ENCODE peak calls at places on chromosomes 3 and 15, in five cellular contexts. One of them, this sample, is unnamed.

GRCh38 chr3:127455541-127456450 is 134.7 kb downstream of the TPRA1 start:
- DNase-seq in H1: peak; percentile 77
- DNase-seq in body of pancreas: peak; percentile 70
- DNase-seq in heart left ventricle: peak; percentile 57
- DNase-seq in spleen: peak; percentile 88
- DNase-seq in this sample: peak; percentile 92

GRCh38 chr3:195015021-195015420 is 255.9 kb downstream of the XXYLT1 start:
- DNase-seq in heart left ventricle: no peak
- DNase-seq in spleen: no peak
- DNase-seq in H1: no peak
- DNase-seq in body of pancreas: no peak
- DNase-seq in this sample: no peak

GRCh38 chr15:76964157-76964556 is 30.8 kb upstream of the PSTPIP1 start:
- DNase-seq in body of pancreas: no peak
- DNase-seq in spleen: no peak
- DNase-seq in H1: no peak
- DNase-seq in heart left ventricle: no peak
- DNase-seq in this sample: no peak

GRCh38 chr3:168040624-168041208 is 55.0 kb downstream of the GOLIM4 start:
- DNase-seq in heart left ventricle: no peak
- DNase-seq in H1: no peak
- DNase-seq in body of pancreas: peak; percentile 37
- DNase-seq in spleen: no peak
- DNase-seq in this sample: no peak

GRCh38 chr15:91061997-91062396 is 38.1 kb upstream of the SV2B start:
- DNase-seq in spleen: no peak
- DNase-seq in H1: no peak
- DNase-seq in body of pancreas: no peak
- DNase-seq in heart left ventricle: no peak
- DNase-seq in this sample: no peak

GRCh38 chr3:145490088-145491055 is 670.6 kb downstream of the PLOD2 start:
- DNase-seq in H1: no peak
- DNase-seq in heart left ventricle: peak; percentile 42
- DNase-seq in spleen: no peak
- DNase-seq in body of pancreas: no peak
- DNase-seq in this sample: no peak

GRCh38 chr3:105304487-105304886 is 62.2 kb upstream of the ALCAM start:
- DNase-seq in spleen: no peak
- DNase-seq in H1: no peak
- DNase-seq in body of pancreas: no peak
- DNase-seq in heart left ventricle: no peak
- DNase-seq in this sample: no peak

GRCh38 chr15:38205502-38206235 is 47.0 kb upstream of the SPRED1 start:
- DNase-seq in spleen: no peak
- DNase-seq in body of pancreas: no peak
- DNase-seq in heart left ventricle: no peak
- DNase-seq in H1: no peak
- DNase-seq in this sample: no peak

GRCh38 chr3:133934996-133935842 is 39.5 kb upstream of the RAB6B start:
- DNase-seq in H1: no peak
- DNase-seq in body of pancreas: no peak
- DNase-seq in spleen: peak; percentile 56
- DNase-seq in heart left ventricle: peak; percentile 4
- DNase-seq in this sample: no peak

GRCh38 chr15:56356616-56357015 is 8.6 kb upstream of the TEX9 start:
- DNase-seq in heart left ventricle: no peak
- DNase-seq in spleen: no peak
- DNase-seq in H1: no peak
- DNase-seq in body of pancreas: no peak
- DNase-seq in this sample: no peak

GRCh38 chr3:186268616-186269448 is 93.2 kb downstream of the DGKG start:
- DNase-seq in spleen: no peak
- DNase-seq in H1: no peak
- DNase-seq in heart left ventricle: no peak
- DNase-seq in body of pancreas: no peak
- DNase-seq in this sample: no peak

GRCh38 chr15:82663186-82663600 is 16.0 kb upstream of the CPEB1 start:
- DNase-seq in heart left ventricle: peak; percentile 33
- DNase-seq in body of pancreas: peak; percentile 52
- DNase-seq in spleen: no peak
- DNase-seq in H1: no peak
- DNase-seq in this sample: peak; percentile 54

GRCh38 chr3:10467204-10467603 is 38.2 kb downstream of the ATP2B2 start:
- DNase-seq in body of pancreas: no peak
- DNase-seq in heart left ventricle: no peak
- DNase-seq in H1: no peak
- DNase-seq in spleen: peak; percentile 46
- DNase-seq in this sample: no peak

GRCh38 chr3:38609386-38610111 is 39.9 kb downstream of the SCN5A start:
- DNase-seq in H1: no peak
- DNase-seq in heart left ventricle: no peak
- DNase-seq in body of pancreas: no peak
- DNase-seq in spleen: peak; percentile 58
- DNase-seq in this sample: no peak

GRCh38 chr15:70559223-70559823 is 204.0 kb downstream of the UACA start:
- DNase-seq in heart left ventricle: peak; percentile 49
- DNase-seq in H1: no peak
- DNase-seq in spleen: peak; percentile 87
- DNase-seq in body of pancreas: peak; percentile 60
- DNase-seq in this sample: no peak

GRCh38 chr3:74127261-74127660 is 487.2 kb downstream of the CNTN3 start:
- DNase-seq in body of pancreas: no peak
- DNase-seq in spleen: no peak
- DNase-seq in heart left ventricle: no peak
- DNase-seq in H1: no peak
- DNase-seq in this sample: no peak
- TF ChIP-seq POLR2A in body of pancreas: no peak
- TF ChIP-seq POLR2A in spleen: no peak
- TF ChIP-seq POLR2A in heart left ventricle: no peak
- TF ChIP-seq POLR2A in H1: no peak
- TF ChIP-seq POLR2A in this sample: no peak

GRCh38 chr3:409011-409410 is 212.4 kb downstream of the CHL1 start:
- DNase-seq in spleen: no peak
- DNase-seq in H1: no peak
- DNase-seq in heart left ventricle: no peak
- DNase-seq in body of pancreas: no peak
- DNase-seq in this sample: no peak
- TF ChIP-seq POLR2A in spleen: no peak
- TF ChIP-seq POLR2A in H1: no peak
- TF ChIP-seq POLR2A in heart left ventricle: no peak
- TF ChIP-seq POLR2A in body of pancreas: no peak
- TF ChIP-seq POLR2A in this sample: no peak

DNA sequence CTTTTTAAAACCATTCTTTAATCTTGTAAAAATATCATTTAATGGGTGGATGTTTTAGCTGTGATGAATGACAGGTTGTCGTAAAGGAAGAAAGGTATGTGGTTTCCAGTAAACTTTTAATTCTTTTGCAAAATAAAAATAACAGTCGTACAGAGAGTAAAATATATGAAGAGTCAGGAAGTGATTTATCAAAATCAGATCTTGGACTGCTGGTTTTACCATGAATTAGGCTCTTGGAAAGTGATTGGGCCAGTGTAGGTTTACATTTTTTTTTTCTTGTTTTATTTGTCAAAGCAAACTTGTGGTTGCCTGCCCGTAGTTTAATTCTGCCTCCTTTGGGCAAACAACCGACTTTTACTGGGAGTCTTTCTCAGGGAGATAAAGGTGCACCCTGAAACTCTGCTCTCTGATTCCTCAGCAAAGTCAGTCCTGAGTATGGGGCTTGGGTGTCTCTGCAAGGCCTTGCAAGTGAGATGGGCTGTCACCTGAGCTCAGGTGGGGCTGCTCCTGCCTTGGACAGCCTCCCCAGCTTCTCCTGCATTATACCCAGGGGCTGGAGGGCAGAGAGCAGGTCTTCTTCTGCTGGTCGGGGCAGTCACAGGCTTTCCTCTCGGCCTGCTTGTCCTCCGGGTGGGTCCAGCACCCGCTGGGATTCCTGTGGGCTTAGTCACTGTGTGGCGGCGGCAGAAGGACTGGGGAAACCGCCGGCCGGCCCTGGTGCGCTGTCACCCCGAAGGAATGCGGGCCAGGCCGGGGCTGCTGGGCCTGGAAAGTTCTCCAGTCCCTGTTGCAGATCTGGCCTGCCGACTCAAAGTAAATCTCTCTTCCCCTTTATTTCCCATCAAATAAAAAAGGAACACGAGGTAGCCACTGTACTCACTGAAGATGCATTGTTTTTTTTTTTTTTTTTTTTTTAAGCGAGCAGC is 79.0 kb downstream of the IGF1R start:
- DNase-seq in spleen: no peak
- DNase-seq in H1: peak; percentile 62
- DNase-seq in heart left ventricle: peak; percentile 87
- DNase-seq in body of pancreas: peak; percentile 83
- DNase-seq in this sample: no peak
- TF ChIP-seq POLR2A in spleen: no peak
- TF ChIP-seq POLR2A in H1: no peak
- TF ChIP-seq POLR2A in heart left ventricle: no peak
- TF ChIP-seq POLR2A in body of pancreas: no peak
- TF ChIP-seq POLR2A in this sample: no peak

GRCh38 chr3:126261037-126261436 is 80.7 kb upstream of the ALDH1L1 start:
- DNase-seq in spleen: no peak
- DNase-seq in H1: no peak
- DNase-seq in body of pancreas: peak; percentile 65
- DNase-seq in heart left ventricle: no peak
- DNase-seq in this sample: no peak
- TF ChIP-seq POLR2A in spleen: no peak
- TF ChIP-seq POLR2A in H1: no peak
- TF ChIP-seq POLR2A in body of pancreas: no peak
- TF ChIP-seq POLR2A in heart left ventricle: no peak
- TF ChIP-seq POLR2A in this sample: no peak

GRCh38 chr15:41894251-41894790 is 468 bp upstream of the SPTBN5 start:
- DNase-seq in heart left ventricle: no peak
- DNase-seq in body of pancreas: no peak
- DNase-seq in spleen: no peak
- DNase-seq in H1: no peak
- DNase-seq in this sample: no peak

GRCh38 chr15:41895957-41896356 is 2.1 kb upstream of the SPTBN5 start:
- DNase-seq in spleen: no peak
- DNase-seq in body of pancreas: no peak
- DNase-seq in heart left ventricle: no peak
- DNase-seq in H1: no peak
- DNase-seq in this sample: no peak

GRCh38 chr15:41893422-41894250 is at the start of gene SPTBN5:
- DNase-seq in H1: no peak
- DNase-seq in body of pancreas: no peak
- DNase-seq in heart left ventricle: no peak
- DNase-seq in spleen: no peak
- DNase-seq in this sample: no peak

GRCh38 chr15:41895491-41895890 is 1.6 kb upstream of the SPTBN5 start:
- DNase-seq in spleen: no peak
- DNase-seq in body of pancreas: no peak
- DNase-seq in heart left ventricle: no peak
- DNase-seq in H1: no peak
- DNase-seq in this sample: no peak

DNA sequence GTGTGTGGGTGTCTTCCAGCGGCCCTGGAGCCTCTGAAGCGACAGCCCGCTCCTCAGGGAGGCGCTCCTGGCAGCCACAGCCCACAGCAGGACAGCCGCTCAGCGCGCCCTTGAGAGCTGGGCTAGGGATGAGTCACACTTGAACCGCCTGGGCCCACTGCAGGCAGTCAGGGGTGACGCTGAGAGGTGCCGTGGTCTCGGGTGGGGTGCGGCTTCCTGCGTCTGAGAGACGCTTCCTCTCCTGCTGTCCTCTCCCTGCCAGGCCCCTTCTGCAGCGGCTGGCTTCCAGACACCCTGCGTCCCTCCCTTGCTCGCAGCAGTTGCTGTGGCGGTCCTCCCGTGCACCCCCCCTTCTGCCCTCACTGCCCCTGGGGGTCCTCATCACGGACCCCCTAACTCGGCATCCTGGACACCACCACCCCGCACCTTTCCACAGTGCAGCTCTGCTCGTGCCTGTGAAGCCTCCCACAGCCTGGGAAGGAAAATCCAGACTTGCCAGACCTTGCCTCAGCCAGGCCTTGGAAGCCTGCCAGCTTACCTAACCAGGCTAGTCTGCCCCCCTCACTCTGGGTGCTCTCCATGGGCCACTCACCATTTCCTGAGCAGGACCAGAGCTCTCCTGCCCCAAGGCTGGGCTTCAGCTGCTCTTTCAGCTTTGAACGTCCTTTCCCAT is 1.1 kb upstream of the SPTBN5 start:
- DNase-seq in body of pancreas: peak; percentile 81
- DNase-seq in spleen: peak; percentile 96
- DNase-seq in heart left ventricle: peak; percentile 84
- DNase-seq in H1: no peak
- DNase-seq in this sample: peak; percentile 95
- TF ChIP-seq POLR2A in body of pancreas: no peak
- TF ChIP-seq POLR2A in spleen: no peak
- TF ChIP-seq POLR2A in heart left ventricle: no peak
- TF ChIP-seq POLR2A in H1: no peak
- TF ChIP-seq POLR2A in this sample: no peak

DNA sequence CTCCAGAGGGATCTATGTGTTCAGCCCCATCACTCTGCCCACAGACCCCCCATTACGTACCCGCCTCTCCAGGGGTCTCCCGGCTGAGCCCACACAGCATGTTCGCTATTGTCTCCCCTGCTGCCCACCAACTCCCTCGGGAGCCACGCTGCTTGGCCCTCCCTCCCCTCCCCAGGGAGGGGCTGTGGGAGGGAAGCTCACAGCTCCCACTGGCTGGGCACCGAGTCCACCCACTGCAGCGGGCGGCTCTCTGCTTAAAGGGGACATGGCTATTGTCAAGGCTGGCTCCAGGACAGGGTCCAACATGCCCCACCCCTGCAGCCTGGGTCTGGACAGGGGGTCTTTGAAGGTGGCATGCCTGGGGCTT is at the start of gene GRIP2:
- DNase-seq in heart left ventricle: peak; percentile 69
- DNase-seq in body of pancreas: no peak
- DNase-seq in spleen: peak; percentile 51
- DNase-seq in H1: no peak
- DNase-seq in this sample: no peak
- TF ChIP-seq POLR2A in heart left ventricle: peak; percentile 54
- TF ChIP-seq POLR2A in body of pancreas: no peak
- TF ChIP-seq POLR2A in spleen: no peak
- TF ChIP-seq POLR2A in H1: no peak
- TF ChIP-seq POLR2A in this sample: no peak

This sample was measured in GM12892.